ENCODE peak calls at places on chromosomes 12 and 14, in nine cellular contexts. S is stomach, L is fibroblast of the aortic adventitia, E is GM23338, O is mucosa of descending colon, F is coronary artery, I is Panc1, Z is OCI-LY7, U is heart right ventricle. G is an unnamed sample.

GRCh38 chr12:114392909-114393308 is 13.0 kb downstream of the TBX5 start:
- DNase-seq in I (no peak), U (no peak), E (no peak), O (no peak), L (no peak), Z (no peak), F (no peak), S (no peak), G (peak)

GRCh38 chr12:41709463-41710285 is 435.0 kb downstream of the GXYLT1 start:
- DNase-seq in U (no peak), L (no peak), I (peak), F (no peak), E (peak), O (no peak), Z (no peak), S (no peak), G (no peak)

GRCh38 chr12:54277823-54278276 is 2.1 kb downstream of the CBX5 start:
- DNase-seq in I (no peak), O (no peak), Z (no peak), E (no peak), F (no peak), S (no peak), L (peak), U (no peak), G (no peak)

GRCh38 chr12:13880613-13881012 is 100.8 kb downstream of the GRIN2B start:
- DNase-seq in Z (no peak), I (no peak), F (no peak), S (no peak), L (no peak), U (no peak), E (no peak), O (no peak), G (no peak)

GRCh38 chr12:44584625-44585024 is 291.5 kb downstream of the NELL2 start:
- DNase-seq in F (no peak), L (no peak), U (no peak), Z (no peak), S (no peak), E (peak), O (no peak), I (no peak), G (no peak)

GRCh38 chr12:112032292-112032691 is 19.1 kb downstream of the ERP29 start:
- DNase-seq in O (no peak), Z (no peak), I (no peak), L (no peak), E (no peak), F (no peak), S (no peak), U (no peak), G (no peak)

GRCh38 chr12:28882444-28882843 is 266.6 kb upstream of the FAR2 start:
- DNase-seq in O (no peak), I (no peak), S (no peak), E (no peak), Z (no peak), L (peak), F (no peak), U (no peak), G (no peak)

GRCh38 chr14:69636051-69636639 is 24.7 kb downstream of the SUSD6 start:
- DNase-seq in E (no peak), F (no peak), I (no peak), Z (peak), U (no peak), L (no peak), O (no peak), S (no peak), G (no peak)

GRCh38 chr14:90545431-90545830 is 148.6 kb downstream of the CALM1 start:
- DNase-seq in I (no peak), S (no peak), O (no peak), U (no peak), Z (no peak), L (no peak), F (no peak), E (no peak), G (peak)

GRCh38 chr14:58747181-58747580 is 109.4 kb downstream of the DACT1 start:
- DNase-seq in O (no peak), F (peak), Z (no peak), I (no peak), L (peak), S (no peak), U (no peak), E (no peak), G (peak)

GRCh38 chr14:78902010-78902623 is 731.9 kb downstream of the NRXN3 start:
- DNase-seq in L (peak), U (no peak), Z (peak), E (peak), F (no peak), I (no peak), O (no peak), S (peak), G (no peak)

GRCh38 chr14:70640938-70641547 is 673 bp upstream of the TTC9 start:
- DNase-seq in O (peak), I (no peak), L (peak), U (no peak), F (no peak), Z (peak), E (peak), S (peak), G (peak)

GRCh38 chr12:131222271-131223139 is 268.8 kb downstream of the ADGRD1 start:
- DNase-seq in F (no peak), E (no peak), S (no peak), U (no peak), I (no peak), Z (no peak), L (no peak), O (peak), G (no peak)

GRCh38 chr14:50668008-50668851 is at the start of gene SAV1:
- DNase-seq in E (peak), S (peak), U (peak), L (peak), Z (peak), F (peak), I (peak), O (peak), G (peak)

GRCh38 chr14:75259510-75259855 is 19.1 kb upstream of the FOS start:
- DNase-seq in O (no peak), S (no peak), F (no peak), I (no peak), Z (no peak), L (peak), E (peak), U (no peak), G (no peak)

GRCh38 chr14:91154851-91155625 is 41.2 kb downstream of the DGLUCY start:
- DNase-seq in I (no peak), S (peak), Z (no peak), O (peak), E (no peak), U (no peak), L (peak), F (no peak), G (peak)

GRCh38 chr14:93959239-93960107 is 16.9 kb downstream of the ASB2 start:
- DNase-seq in L (peak), S (peak), U (no peak), O (peak), I (peak), E (peak), Z (peak), F (no peak), G (no peak)

GRCh38 chr12:46186088-46186487 is 82.8 kb downstream of the SLC38A1 start:
- DNase-seq in E (no peak), I (no peak), Z (no peak), O (no peak), F (no peak), L (no peak), U (no peak), S (no peak), G (no peak)

GRCh38 chr12:120584343-120585149 is 3.3 kb upstream of the POP5 start:
- DNase-seq in F (no peak), U (peak), O (peak), L (peak), S (peak), Z (peak), I (no peak), E (peak), G (peak)

GRCh38 chr14:74326369-74327152 is 21.7 kb upstream of the VRTN start:
- DNase-seq in F (no peak), I (no peak), O (no peak), Z (no peak), U (no peak), E (peak), S (no peak), L (no peak), G (no peak)

GRCh38 chr12:569803-570236 is 93.4 kb downstream of the NINJ2 start:
- DNase-seq in E (peak), L (peak), U (peak), F (peak), I (peak), S (peak), Z (peak), O (peak), G (peak)

GRCh38 chr12:87687362-87687761 is 341.8 kb downstream of the C12orf50 start:
- DNase-seq in E (peak), O (no peak), Z (no peak), L (peak), U (no peak), S (no peak), I (no peak), F (peak), G (no peak)

GRCh38 chr14:90405101-90405500 is 8.3 kb downstream of the CALM1 start:
- DNase-seq in I (no peak), O (no peak), F (no peak), U (no peak), S (no peak), L (no peak), E (no peak), Z (no peak), G (no peak)

GRCh38 chr12:21659383-21659782 is 1.7 kb upstream of the LDHB start:
- DNase-seq in I (no peak), F (no peak), U (no peak), E (peak), Z (peak), O (no peak), S (no peak), L (no peak), G (no peak)

GRCh38 chr12:21651821-21652220 is 5.8 kb downstream of the LDHB start:
- DNase-seq in F (no peak), I (no peak), E (no peak), S (no peak), Z (no peak), L (no peak), O (no peak), U (no peak), G (no peak)

GRCh38 chr12:21657336-21658077 is at the start of gene LDHB:
- DNase-seq in L (peak), S (peak), E (peak), O (peak), F (peak), I (peak), U (peak), Z (peak), G (peak)

GRCh38 chr12:21656931-21657335 is 709 bp downstream of the LDHB start:
- DNase-seq in L (peak), O (peak), I (peak), S (peak), E (peak), F (peak), U (no peak), Z (peak), G (no peak)

GRCh38 chr12:21655594-21655993 is 2.0 kb downstream of the LDHB start:
- DNase-seq in O (no peak), L (no peak), Z (no peak), U (no peak), I (no peak), S (no peak), F (no peak), E (no peak), G (no peak)
- H3K4me3 ChIP-seq in O (no peak), L (peak), Z (peak), U (peak), I (peak), S (peak), F (peak), E (peak), G (peak)

GRCh38 chr14:99602054-99602787 is 1.8 kb downstream of the CCDC85C start:
- DNase-seq in U (no peak), S (peak), I (no peak), O (peak), F (no peak), L (no peak), E (no peak), Z (no peak), G (no peak)

GRCh38 chr14:99599440-99599839 is 4.6 kb downstream of the CCDC85C start:
- DNase-seq in S (no peak), L (no peak), U (no peak), O (no peak), Z (no peak), I (no peak), E (no peak), F (no peak), G (no peak)

GRCh38 chr14:99598774-99599173 is 5.2 kb downstream of the CCDC85C start:
- DNase-seq in S (no peak), U (no peak), E (no peak), L (no peak), I (no peak), Z (no peak), F (no peak), O (no peak), G (no peak)

GRCh38 chr14:99601301-99601945 is 2.6 kb downstream of the CCDC85C start:
- DNase-seq in S (no peak), E (no peak), L (peak), I (no peak), U (no peak), Z (no peak), F (no peak), O (no peak), G (no peak)

DNA sequence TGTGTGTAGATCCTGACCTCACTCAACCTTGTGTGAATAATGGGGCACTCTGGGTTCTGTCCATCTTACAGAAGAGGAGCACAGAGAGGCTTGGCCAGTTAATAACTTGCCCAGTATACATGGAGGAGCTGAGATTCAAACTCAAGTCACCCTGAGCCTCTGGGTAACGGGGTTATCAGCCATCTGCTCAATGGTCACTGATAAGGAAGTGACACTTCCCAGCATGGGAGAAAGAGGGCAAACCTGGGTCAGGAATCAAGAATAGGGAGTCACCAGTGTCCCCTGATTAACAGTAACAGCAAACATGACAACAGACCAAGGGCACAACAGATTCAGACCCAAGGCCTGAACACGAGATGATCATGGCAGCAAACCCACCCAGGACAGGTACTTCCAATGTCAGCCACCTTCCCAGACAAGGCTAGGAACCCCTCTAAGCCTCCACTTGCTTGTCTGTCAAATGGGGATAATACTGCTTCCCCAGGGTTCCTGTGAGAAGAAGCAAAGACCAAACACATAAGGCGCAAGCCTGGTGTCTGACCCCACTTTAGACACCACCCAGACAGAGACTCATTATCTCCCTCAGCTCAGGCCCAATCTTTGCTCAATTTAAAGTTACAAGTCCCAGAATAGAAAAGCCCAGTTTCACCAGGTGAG is 3.6 kb downstream of the CCDC85C start:
- DNase-seq in O (no peak), S (no peak), F (no peak), I (no peak), L (no peak), E (no peak), Z (no peak), U (no peak), G (no peak)
- H3K4me3 ChIP-seq in O (no peak), S (peak), F (no peak), I (peak), L (no peak), E (no peak), Z (no peak), U (no peak), G (no peak)

DNA sequence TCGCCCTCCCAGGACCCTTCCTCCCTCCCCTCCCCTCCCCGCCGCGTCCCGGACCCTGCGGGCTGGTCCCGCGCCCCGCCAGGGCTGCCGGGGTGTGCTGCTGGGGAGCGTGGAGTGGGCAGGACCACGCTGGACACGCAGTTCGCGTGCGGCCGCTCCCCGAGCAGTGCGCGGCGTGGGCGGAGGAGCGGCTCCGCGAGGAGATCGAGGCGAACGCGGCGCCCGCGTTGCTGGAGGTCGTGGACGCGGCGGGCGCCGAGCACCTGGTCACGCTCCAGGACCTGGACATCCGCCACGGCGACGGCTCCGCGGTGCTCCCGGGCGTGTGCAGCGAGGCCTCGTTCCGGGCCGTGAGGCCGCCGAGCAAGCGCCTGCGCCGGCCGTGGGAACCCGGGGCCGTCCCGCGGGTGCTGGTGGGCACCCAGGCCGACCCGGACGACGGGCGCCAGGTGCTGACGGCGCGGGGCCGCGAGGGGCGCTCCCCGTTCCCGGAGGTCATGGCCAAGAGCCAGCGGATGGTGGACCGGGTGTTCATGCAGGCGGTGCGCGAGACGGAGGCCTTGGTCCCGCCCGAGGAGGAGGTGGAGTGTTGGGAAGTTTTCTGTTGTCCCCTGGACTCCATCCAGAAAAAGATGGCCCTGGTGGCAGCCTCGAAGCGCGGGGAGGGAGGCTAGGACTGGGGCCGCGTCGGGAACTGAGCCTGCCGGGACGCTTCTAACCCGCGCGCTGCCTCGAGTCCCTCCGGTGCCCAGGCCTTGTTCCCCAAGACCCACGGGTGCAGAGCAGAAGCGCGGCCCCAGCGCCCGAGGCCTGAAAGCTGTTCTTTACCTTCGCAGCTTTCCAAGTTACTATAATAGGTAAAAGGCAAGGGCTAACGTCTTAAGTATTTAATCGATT is 54.7 kb upstream of the EIF5 start:
- DNase-seq in L (no peak), F (no peak), Z (no peak), I (no peak), O (peak), S (no peak), U (peak), E (peak), G (no peak)
- H3K4me3 ChIP-seq in L (peak), F (peak), Z (no peak), I (peak), O (no peak), S (peak), U (peak), E (peak), G (peak)

DNA sequence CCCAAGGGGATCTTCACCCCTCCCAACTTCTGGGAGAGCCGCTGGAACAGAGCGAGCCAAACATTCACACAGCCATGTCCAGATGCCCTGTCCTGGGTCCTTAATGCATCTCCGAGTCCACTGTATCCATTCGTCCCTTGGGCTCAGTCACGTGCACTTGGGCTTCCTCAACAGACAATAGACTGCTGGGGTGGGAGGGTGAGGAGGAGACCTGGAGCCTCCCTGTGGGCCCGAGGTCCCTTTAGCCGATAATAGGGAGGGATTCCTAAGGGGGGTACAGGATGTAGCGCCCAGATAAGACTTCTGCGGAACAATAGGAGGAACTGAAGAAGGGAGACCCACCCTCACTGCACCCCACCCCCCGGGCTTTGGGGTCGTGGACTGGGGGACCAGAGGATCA is 6.7 kb downstream of the ARHGEF25 start:
- DNase-seq in U (peak), E (no peak), I (no peak), O (no peak), S (no peak), Z (no peak), L (no peak), F (no peak), G (no peak)
- H3K4me3 ChIP-seq in U (peak), E (no peak), I (no peak), O (no peak), S (no peak), Z (no peak), L (no peak), F (no peak), G (peak)

GRCh38 chr12:11821386-11821785 is 171.9 kb downstream of the ETV6 start:
- DNase-seq in U (no peak), O (no peak), S (no peak), L (no peak), I (no peak), F (no peak), E (no peak), Z (no peak), G (no peak)

GRCh38 chr12:11823593-11823992 is 174.1 kb downstream of the ETV6 start:
- DNase-seq in E (no peak), S (no peak), U (no peak), L (no peak), Z (no peak), I (no peak), O (no peak), F (no peak), G (no peak)

GRCh38 chr12:11820476-11820875 is 171.0 kb downstream of the ETV6 start:
- DNase-seq in U (no peak), Z (no peak), E (no peak), O (no peak), L (no peak), S (no peak), I (no peak), F (no peak), G (no peak)

GRCh38 chr12:11823043-11823442 is 173.6 kb downstream of the ETV6 start:
- DNase-seq in Z (peak), O (no peak), U (no peak), L (peak), E (no peak), F (no peak), I (no peak), S (no peak), G (no peak)

DNA sequence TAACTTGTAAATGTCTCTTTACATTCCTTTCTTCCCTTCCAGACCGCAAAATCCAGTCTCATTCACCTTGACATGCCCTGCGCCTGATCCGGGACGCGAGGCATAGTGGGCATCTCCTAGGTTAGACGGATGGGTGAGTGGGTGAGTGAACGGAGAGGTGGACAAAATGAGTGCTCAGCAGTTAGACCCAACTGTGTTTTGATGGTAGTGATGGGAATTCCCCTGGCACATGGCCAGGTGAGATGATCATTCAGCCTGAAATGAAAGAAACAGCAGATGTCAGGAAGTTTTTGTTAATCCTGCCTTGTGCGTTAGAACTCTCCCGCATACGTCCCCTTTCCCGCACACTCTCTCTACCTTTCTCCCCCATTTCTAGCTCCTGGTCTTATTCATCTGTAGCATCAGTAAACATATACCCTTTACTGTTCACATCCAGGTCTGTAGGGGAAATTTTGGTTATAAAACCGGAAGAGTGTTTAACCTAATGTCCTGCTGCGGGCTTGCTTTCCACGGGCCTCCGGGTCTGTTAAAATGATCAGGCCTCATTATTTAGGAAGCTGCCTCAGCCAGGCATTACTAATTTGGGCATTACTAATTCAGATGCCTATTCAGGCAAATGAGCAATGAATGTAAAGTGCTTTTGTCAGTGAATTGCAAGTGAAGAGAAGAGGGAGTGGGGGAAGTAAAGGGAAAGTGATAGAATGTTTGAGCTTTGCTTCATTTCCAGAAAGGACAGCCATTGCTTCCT is 172.8 kb downstream of the ETV6 start:
- DNase-seq in I (no peak), E (no peak), F (no peak), Z (peak), U (no peak), S (peak), L (peak), O (no peak), G (no peak)
- H3K4me3 ChIP-seq in I (no peak), E (no peak), F (no peak), Z (peak), U (no peak), S (no peak), L (no peak), O (no peak), G (no peak)

G was measured in right cardiac atrium.